ENCODE peak calls at places on chromosomes 6 and 20, in ten cellular contexts. E, W, H, X, J, V, S, L, G and M are unnamed samples.

GRCh38 chr6:119602215-119603178 is 252.9 kb upstream of the MAN1A1 start:
- DNase-seq in E (no peak), W (no peak), H (no peak), X (no peak), J (no peak), V (no peak), S (no peak), L (no peak), G (no peak), M (no peak)

GRCh38 chr6:106128981-106129761 is 43.0 kb downstream of the PRDM1 start:
- DNase-seq in E (peak), W (no peak), H (peak), X (no peak), J (peak), V (no peak), S (no peak), L (no peak), G (no peak), M (no peak)

GRCh38 chr20:11807070-11807741 is 110.5 kb upstream of the BTBD3 start:
- DNase-seq in E (no peak), W (no peak), H (no peak), X (no peak), J (peak), V (no peak), S (no peak), L (no peak), G (no peak), M (no peak)

GRCh38 chr20:44495802-44496481 is 20.3 kb downstream of the TTPAL start:
- DNase-seq in E (no peak), W (no peak), H (peak), X (no peak), J (peak), V (no peak), S (no peak), L (no peak), G (no peak), M (no peak)

GRCh38 chr6:25472314-25472713 is 179.7 kb upstream of the SCGN start:
- DNase-seq in E (no peak), W (no peak), H (peak), X (no peak), J (no peak), V (no peak), S (no peak), L (no peak), G (no peak), M (no peak)

GRCh38 chr6:4297348-4297747 is 162.0 kb upstream of the ECI2 start:
- DNase-seq in E (no peak), W (no peak), H (no peak), X (no peak), J (no peak), V (no peak), S (no peak), L (no peak), G (no peak), M (no peak)

GRCh38 chr20:35359335-35359997 is 52.3 kb downstream of the UQCC1 start:
- DNase-seq in E (no peak), W (no peak), H (no peak), X (no peak), J (no peak), V (peak), S (no peak), L (no peak), G (no peak), M (no peak)

GRCh38 chr20:10774357-10774943 is 100.7 kb upstream of the JAG1 start:
- DNase-seq in E (no peak), W (no peak), H (no peak), X (no peak), J (no peak), V (no peak), S (no peak), L (no peak), G (no peak), M (no peak)

GRCh38 chr6:44310241-44310640 is 2.9 kb downstream of the AARS2 start:
- DNase-seq in E (no peak), W (no peak), H (no peak), X (no peak), J (no peak), V (no peak), S (no peak), L (no peak), G (no peak), M (no peak)

GRCh38 chr20:34708621-34709043 is 4.5 kb downstream of the TP53INP2 start:
- DNase-seq in E (peak), W (peak), H (peak), X (peak), J (no peak), V (peak), S (no peak), L (peak), G (peak), M (no peak)

GRCh38 chr6:49766762-49767161 is 20.3 kb downstream of the PGK2 start:
- DNase-seq in E (no peak), W (no peak), H (no peak), X (no peak), J (no peak), V (no peak), S (no peak), L (no peak), G (no peak), M (no peak)

GRCh38 chr6:19333936-19334335 is 503.2 kb upstream of the ID4 start:
- DNase-seq in E (no peak), W (no peak), H (peak), X (no peak), J (no peak), V (no peak), S (no peak), L (no peak), G (no peak), M (no peak)

GRCh38 chr20:5143856-5144255 is 17.0 kb downstream of the CDS2 start:
- DNase-seq in E (no peak), W (no peak), H (no peak), X (no peak), J (no peak), V (no peak), S (no peak), L (no peak), G (no peak), M (no peak)

GRCh38 chr6:36130672-36131516 is 581 bp downstream of the MAPK13 start:
- DNase-seq in E (peak), W (no peak), H (no peak), X (peak), J (no peak), V (peak), S (peak), L (no peak), G (no peak), M (no peak)

GRCh38 chr6:120786256-120786655 is 548.0 kb downstream of the TBC1D32 start:
- DNase-seq in E (no peak), W (no peak), H (no peak), X (no peak), J (no peak), V (no peak), S (no peak), L (no peak), G (no peak), M (no peak)

GRCh38 chr6:43830775-43831174 is 60.8 kb downstream of the VEGFA start:
- DNase-seq in E (no peak), W (no peak), H (no peak), X (no peak), J (no peak), V (no peak), S (no peak), L (no peak), G (no peak), M (no peak)

GRCh38 chr20:1300083-1300840 is 28.7 kb downstream of the SDCBP2 start:
- DNase-seq in E (no peak), W (no peak), H (no peak), X (no peak), J (no peak), V (no peak), S (no peak), L (no peak), G (no peak), M (no peak)

GRCh38 chr6:141657812-141658211 is 474.9 kb upstream of the GJE1 start:
- DNase-seq in E (no peak), W (no peak), H (no peak), X (no peak), J (no peak), V (no peak), S (no peak), L (no peak), G (no peak), M (no peak)

GRCh38 chr6:50610562-50610961 is 102.8 kb upstream of the TFAP2D start:
- DNase-seq in E (no peak), W (no peak), H (no peak), X (no peak), J (no peak), V (no peak), S (no peak), L (no peak), G (no peak), M (no peak)

GRCh38 chr20:37388831-37389230 is 42.9 kb downstream of the SRC start:
- DNase-seq in E (no peak), W (no peak), H (no peak), X (peak), J (no peak), V (no peak), S (no peak), L (no peak), G (no peak), M (no peak)

DNA sequence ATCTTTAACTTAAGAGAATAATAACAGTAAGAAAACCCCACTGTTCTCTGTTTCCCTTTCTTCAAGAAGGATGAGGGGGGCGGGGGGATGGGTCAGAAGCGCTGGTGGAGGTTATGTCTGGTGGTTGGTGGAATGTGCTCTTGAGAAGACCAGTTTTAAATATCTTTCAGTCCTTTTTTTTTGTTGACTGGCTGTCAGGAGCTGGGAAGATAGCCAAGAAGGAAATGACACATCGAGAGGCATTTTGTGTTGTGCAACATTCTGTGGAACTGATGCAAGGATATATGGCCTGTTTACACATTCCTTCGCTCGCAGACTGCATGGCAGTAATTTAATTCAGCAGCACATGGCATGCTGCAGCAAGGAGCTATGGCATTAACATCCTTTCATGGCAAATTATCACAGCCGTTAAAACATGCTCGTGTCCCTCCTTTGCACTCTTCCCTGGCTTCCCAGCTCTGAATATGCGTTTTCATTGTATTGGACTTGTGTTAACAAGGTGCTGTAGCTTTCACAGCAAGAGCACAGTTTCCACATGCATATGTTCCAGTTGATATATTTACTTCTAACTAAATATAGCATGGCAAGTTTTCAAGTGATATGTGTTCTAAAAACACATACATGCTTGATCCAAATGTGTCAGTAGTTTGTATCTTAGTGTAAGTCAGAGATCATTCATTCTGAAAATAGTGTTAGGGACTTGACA is 68.2 kb upstream of the SUPT3H start:
- DNase-seq in E (peak), W (peak), H (peak), X (peak), J (peak), V (peak), S (peak), L (peak), G (peak), M (no peak)
- TF ChIP-seq CTCF in E (no peak), W (no peak), H (no peak), X (no peak), J (no peak), V (no peak), S (no peak), L (no peak), G (no peak), M (no peak)

GRCh38 chr6:21665436-21666199 is 72.1 kb downstream of the SOX4 start:
- DNase-seq in E (no peak), W (no peak), H (no peak), X (peak), J (no peak), V (no peak), S (no peak), L (no peak), G (no peak), M (no peak)
- H3K4me3 ChIP-seq in E (peak), W (peak), H (no peak), X (peak), J (peak), V (peak), S (peak), L (peak), G (peak), M (no peak)

GRCh38 chr6:111423960-111424846 is 58.8 kb downstream of the REV3L start:
- DNase-seq in E (no peak), W (peak), H (no peak), X (no peak), J (no peak), V (peak), S (peak), L (no peak), G (no peak), M (no peak)
- TF ChIP-seq CTCF in E (no peak), W (no peak), H (no peak), X (no peak), J (no peak), V (no peak), S (no peak), L (no peak), G (no peak), M (no peak)

DNA sequence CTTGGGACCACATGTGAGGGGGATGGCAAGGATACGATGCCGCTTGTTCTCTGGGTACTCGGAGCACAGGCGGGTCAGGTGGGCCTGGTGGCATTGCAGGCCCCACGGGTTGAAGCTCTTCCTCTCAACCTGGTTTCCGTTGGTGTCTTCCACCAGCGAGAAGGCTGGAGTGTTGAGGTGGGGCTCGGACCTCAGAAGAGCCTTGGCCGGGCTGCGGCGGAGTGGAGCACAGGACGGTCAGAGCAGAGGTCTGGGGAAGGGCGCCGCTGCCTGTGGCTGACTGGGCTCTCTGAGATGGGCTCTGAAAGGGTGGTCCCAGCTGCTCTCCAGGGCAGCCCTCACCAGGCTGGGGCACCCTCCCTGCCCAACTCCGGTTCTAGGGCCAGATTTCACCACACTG is 15.2 kb upstream of the UQCC2 start:
- DNase-seq in E (no peak), W (no peak), H (no peak), X (no peak), J (no peak), V (no peak), S (no peak), L (no peak), G (no peak), M (no peak)
- H3K4me3 ChIP-seq in E (no peak), W (no peak), H (no peak), X (no peak), J (no peak), V (no peak), S (no peak), L (no peak), G (no peak), M (no peak)

DNA sequence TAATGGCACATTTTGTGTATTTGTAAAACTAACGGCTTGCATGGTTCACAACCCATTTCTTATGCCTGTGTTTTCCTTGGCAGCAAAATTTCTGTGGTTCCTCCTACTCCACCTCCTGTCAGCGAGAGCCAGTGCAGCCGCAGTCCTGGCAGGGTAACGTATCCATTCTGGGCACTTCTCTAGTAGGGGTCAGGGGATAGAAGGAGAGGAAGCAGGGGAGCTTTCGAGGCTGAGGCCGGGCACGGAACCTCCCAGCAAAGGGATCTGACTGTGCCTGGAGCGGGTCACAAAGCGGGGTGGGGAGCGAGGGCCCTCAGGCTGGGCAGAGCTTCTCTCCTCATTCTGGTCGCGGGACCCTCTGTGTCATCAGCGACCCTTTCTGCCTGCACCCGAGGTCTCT is 58.4 kb downstream of the SYTL3 start:
- DNase-seq in E (peak), W (peak), H (no peak), X (peak), J (no peak), V (no peak), S (no peak), L (no peak), G (no peak), M (no peak)
- TF ChIP-seq CTCF in E (no peak), W (no peak), H (no peak), X (no peak), J (peak), V (no peak), S (no peak), L (no peak), G (peak), M (no peak)

GRCh38 chr20:64049060-64049886 is at the start of gene SOX18:
- DNase-seq in E (no peak), W (peak), H (no peak), X (peak), J (no peak), V (no peak), S (no peak), L (no peak), G (no peak), M (no peak)
- H3K4me3 ChIP-seq in E (no peak), W (peak), H (peak), X (peak), J (no peak), V (peak), S (no peak), L (peak), G (peak), M (no peak)

GRCh38 chr6:134170844-134171243 is 118.4 kb upstream of the SLC2A12 start:
- DNase-seq in E (no peak), W (no peak), H (no peak), X (no peak), J (no peak), V (no peak), S (peak), L (no peak), G (no peak), M (no peak)
- TF ChIP-seq CTCF in E (no peak), W (no peak), H (no peak), X (no peak), J (peak), V (no peak), S (no peak), L (no peak), G (no peak), M (no peak)

DNA sequence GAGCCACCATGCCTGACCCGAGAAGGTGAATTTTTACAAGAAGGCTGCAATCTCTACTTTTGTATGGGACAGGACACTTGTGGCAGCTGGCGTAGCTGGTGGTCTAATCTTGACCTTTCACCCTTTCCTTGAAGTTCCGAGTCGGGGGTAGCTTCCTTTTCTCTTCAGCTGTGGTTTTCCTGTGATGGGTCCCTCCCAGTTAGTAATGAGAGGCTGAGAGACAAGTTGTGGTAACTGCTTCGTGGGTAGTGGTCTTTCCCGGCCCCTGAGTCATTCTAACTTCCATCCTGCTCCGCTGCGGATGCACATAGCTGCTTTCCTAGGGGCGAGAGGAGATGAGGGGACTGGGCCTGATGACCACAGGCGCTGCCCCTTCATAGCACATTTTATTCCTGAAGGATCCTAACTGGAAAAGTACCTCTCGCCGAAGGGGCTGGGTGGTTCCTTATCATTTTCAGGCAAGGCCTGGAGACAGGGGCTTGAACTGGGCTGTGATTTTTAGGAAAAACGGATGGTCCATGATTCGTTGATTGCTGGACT is 3.1 kb downstream of the SYNJ2 start:
- DNase-seq in E (no peak), W (no peak), H (no peak), X (no peak), J (no peak), V (no peak), S (no peak), L (no peak), G (no peak), M (no peak)
- H3K4me3 ChIP-seq in E (no peak), W (no peak), H (peak), X (no peak), J (no peak), V (no peak), S (no peak), L (no peak), G (no peak), M (no peak)

GRCh38 chr6:136486357-136486756 is 63.9 kb downstream of the MAP7 start:
- DNase-seq in E (no peak), W (no peak), H (no peak), X (no peak), J (no peak), V (no peak), S (no peak), L (no peak), G (no peak), M (no peak)

GRCh38 chr6:136483906-136484305 is 66.3 kb downstream of the MAP7 start:
- DNase-seq in E (no peak), W (no peak), H (no peak), X (no peak), J (no peak), V (no peak), S (no peak), L (no peak), G (no peak), M (no peak)

GRCh38 chr6:136491674-136492235 is 58.5 kb downstream of the MAP7 start:
- DNase-seq in E (no peak), W (no peak), H (no peak), X (no peak), J (no peak), V (no peak), S (no peak), L (no peak), G (no peak), M (no peak)

GRCh38 chr6:136491251-136491650 is 59.0 kb downstream of the MAP7 start:
- DNase-seq in E (no peak), W (no peak), H (no peak), X (no peak), J (no peak), V (no peak), S (no peak), L (no peak), G (no peak), M (no peak)

GRCh38 chr6:136487746-136488145 is 62.5 kb downstream of the MAP7 start:
- DNase-seq in E (no peak), W (no peak), H (no peak), X (no peak), J (peak), V (no peak), S (no peak), L (no peak), G (no peak), M (no peak)
- TF ChIP-seq CTCF in E (no peak), W (no peak), H (no peak), X (no peak), J (no peak), V (no peak), S (no peak), L (no peak), G (no peak), M (no peak)